ENCODE peak calls at places on chromosome X, in ten cellular contexts. H is left lung; G is left ventricle myocardium inferior; L is kidney; S is psoas muscle; V is WERI-Rb-1; F is ovary; M is heart right ventricle; O is CD8-positive, alpha-beta T cell; R is right atrium auricular region. Z is an unnamed sample.

GRCh38 chrX:3663576-3664290 is 49.7 kb downstream of the PRKX start:
- DNase-seq in H (no peak), G (no peak), L (no peak), S (no peak), V (no peak), F (no peak), M (no peak), O (no peak), R (no peak), Z (peak; percentile 2)

GRCh38 chrX:93673869-93674271 is at the start of gene FAM133A:
- DNase-seq in H (no peak), G (no peak), L (no peak), S (no peak), V (no peak), F (no peak), M (peak; percentile 3), O (no peak), R (no peak), Z (no peak)

GRCh38 chrX:68238568-68238967 is 194.7 kb downstream of the OPHN1 start:
- DNase-seq in H (no peak), G (no peak), L (no peak), S (no peak), V (peak; percentile 28), F (no peak), M (no peak), O (no peak), R (no peak), Z (no peak)

GRCh38 chrX:141879616-141880015 is 24.1 kb upstream of the MAGEC1 start:
- DNase-seq in H (no peak), G (no peak), L (no peak), S (no peak), V (no peak), F (no peak), M (no peak), O (no peak), R (no peak), Z (no peak)

GRCh38 chrX:97126020-97126419 is 242.3 kb downstream of the RPA4 start:
- DNase-seq in H (no peak), G (no peak), L (no peak), S (no peak), V (no peak), F (no peak), M (no peak), O (no peak), R (no peak), Z (no peak)

GRCh38 chrX:19674041-19674769 is 158.9 kb upstream of the MAP3K15 start:
- DNase-seq in H (no peak), G (no peak), L (no peak), S (no peak), V (no peak), F (no peak), M (no peak), O (no peak), R (no peak), Z (no peak)

GRCh38 chrX:21528076-21528475 is 130.1 kb downstream of the KLHL34 start:
- DNase-seq in H (no peak), G (no peak), L (no peak), S (no peak), V (no peak), F (no peak), M (no peak), O (no peak), R (no peak), Z (no peak)

GRCh38 chrX:55098691-55099090 is 9.9 kb downstream of the PAGE2 start:
- DNase-seq in H (no peak), G (no peak), L (no peak), S (no peak), V (no peak), F (no peak), M (no peak), O (no peak), R (no peak), Z (no peak)

GRCh38 chrX:126509917-126510316 is 42.7 kb downstream of the DCAF12L1 start:
- DNase-seq in H (no peak), G (no peak), L (no peak), S (no peak), V (no peak), F (no peak), M (no peak), O (no peak), R (no peak), Z (no peak)

GRCh38 chrX:136779346-136779781 is 1.4 kb downstream of the ARHGEF6 start:
- DNase-seq in H (no peak), G (no peak), L (no peak), S (no peak), V (no peak), F (no peak), M (no peak), O (no peak), R (no peak), Z (no peak)

GRCh38 chrX:112800901-112801775 is 39.5 kb downstream of the AMOT start:
- DNase-seq in H (no peak), G (no peak), L (no peak), S (no peak), V (no peak), F (no peak), M (no peak), O (no peak), R (no peak), Z (no peak)

GRCh38 chrX:74534569-74535038 is 79.8 kb downstream of the RLIM start:
- DNase-seq in H (no peak), G (no peak), L (no peak), S (no peak), V (no peak), F (no peak), M (no peak), O (no peak), R (no peak), Z (no peak)

DNA sequence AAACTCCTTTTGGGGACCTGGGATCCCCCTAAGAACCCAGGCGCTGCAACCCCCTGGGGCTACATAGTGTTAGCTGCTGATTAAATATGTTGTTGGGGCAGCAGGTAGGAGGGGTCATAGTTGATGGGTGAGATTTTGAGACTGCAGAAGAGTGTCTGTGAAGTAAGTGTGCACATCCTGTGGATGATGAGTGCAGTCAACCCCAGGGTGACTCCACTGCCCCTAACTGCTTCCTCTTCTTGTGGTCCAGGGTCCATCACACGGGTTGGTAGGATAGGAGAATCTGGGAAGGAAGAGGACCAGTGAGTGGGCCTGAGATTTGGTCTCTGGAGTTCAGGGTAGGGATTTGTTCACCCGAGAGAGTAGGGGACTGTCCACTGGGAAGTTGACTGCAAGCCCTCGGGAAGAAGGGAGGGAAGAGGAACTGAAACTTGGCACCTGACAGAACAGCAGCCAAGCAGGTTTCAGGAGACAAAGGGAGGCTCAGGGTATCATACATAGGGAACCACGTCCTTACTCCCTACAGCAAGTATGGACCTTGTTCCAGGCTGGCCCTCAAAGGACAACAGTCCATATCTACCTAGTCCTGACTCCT is 8.5 kb downstream of the DLG3 start:
- DNase-seq in H (no peak), G (no peak), L (no peak), S (no peak), V (no peak), F (no peak), M (no peak), O (no peak), R (no peak), Z (no peak)
- H3K27ac ChIP-seq in H (no peak overlapping the region), G (no peak overlapping the region), L (no peak overlapping the region), S (no peak overlapping the region), V (no peak overlapping the region), F (peak overlapping the region; percentile 62), M (no peak overlapping the region), O (no peak overlapping the region), R (no peak overlapping the region), Z (no peak overlapping the region)

GRCh38 chrX:138001219-138001618 is 435.3 kb downstream of the ZIC3 start:
- DNase-seq in H (no peak), G (no peak), L (no peak), S (no peak), V (no peak), F (no peak), M (no peak), O (no peak), R (no peak), Z (no peak)

GRCh38 chrX:137998619-137999018 is 432.7 kb downstream of the ZIC3 start:
- DNase-seq in H (no peak), G (no peak), L (no peak), S (no peak), V (no peak), F (no peak), M (no peak), O (no peak), R (no peak), Z (no peak)

GRCh38 chrX:137999071-137999470 is 433.1 kb downstream of the ZIC3 start:
- DNase-seq in H (no peak), G (no peak), L (no peak), S (no peak), V (no peak), F (no peak), M (no peak), O (no peak), R (no peak), Z (no peak)

GRCh38 chrX:137999542-137999941 is 433.6 kb downstream of the ZIC3 start:
- DNase-seq in H (no peak), G (no peak), L (no peak), S (no peak), V (no peak), F (no peak), M (no peak), O (no peak), R (no peak), Z (no peak)
- TF ChIP-seq CTCF in H (no peak), G (no peak), L (no peak), S (no peak), V (no peak), F (no peak), M (no peak), O (no peak), R (no peak), Z (no peak)

GRCh38 chrX:102654696-102655095 is 3.4 kb downstream of the GPRASP1 start:
- DNase-seq in H (no peak), G (peak; percentile 29), L (no peak), S (no peak), V (no peak), F (no peak), M (no peak), O (no peak), R (no peak), Z (no peak)

GRCh38 chrX:102651242-102651967 is at the start of gene GPRASP1:
- DNase-seq in H (peak; percentile 79), G (peak; percentile 64), L (peak; percentile 82), S (peak; percentile 63), V (peak; percentile 67), F (peak; percentile 82), M (peak; percentile 66), O (peak; percentile 49), R (peak; percentile 69), Z (peak; percentile 30)

GRCh38 chrX:102650903-102651241 is 411 bp upstream of the GPRASP1 start:
- DNase-seq in H (no peak), G (no peak), L (no peak), S (no peak), V (no peak), F (no peak), M (no peak), O (no peak), R (no peak), Z (no peak)

GRCh38 chrX:102651968-102652744 is 873 bp downstream of the GPRASP1 start:
- DNase-seq in H (no peak), G (no peak), L (peak; percentile 49), S (no peak), V (peak; percentile 38), F (peak; percentile 71), M (peak; percentile 43), O (peak; percentile 43), R (peak; percentile 72), Z (no peak)
- H3K4me3 ChIP-seq in H (peak overlapping the region; percentile 32), G (peak overlapping the region; percentile 76), L (peak overlapping the region; percentile 79), S (peak overlapping the region; percentile 70), V (peak overlapping the region; percentile 46), F (peak overlapping the region; percentile 79), M (peak overlapping the region; percentile 24), O (peak overlapping the region; percentile 73), R (peak overlapping the region; percentile 58), Z (peak overlapping the region; percentile 71)

GRCh38 chrX:39238017-39238416 is 436.8 kb downstream of the MID1IP1 start:
- DNase-seq in H (no peak), G (no peak), L (no peak), S (no peak), V (no peak), F (no peak), M (no peak), O (no peak), R (no peak), Z (no peak)
- H3K27ac ChIP-seq in H (no peak overlapping the region), G (no peak overlapping the region), L (no peak overlapping the region), S (no peak overlapping the region), V (no peak overlapping the region), F (no peak overlapping the region), M (no peak overlapping the region), O (no peak overlapping the region), R (no peak overlapping the region), Z (no peak overlapping the region)

Z was measured in gastrocnemius medialis.